ENCODE peak calls at places on chromosomes 5 and 9, in eight cellular contexts. B is GM03348; V is stimulated activated CD8-positive, alpha-beta memory T cell treated with anti-CD3 and anti-CD28 coated beads, Interleukin-15, amount 100 ng/mL, for 24 hours; T is K562; M is NCI-H1694 treated with DMSO at 0.1 percent for 48 hours; Y is kidney glomerular epithelial cell; Z is T-helper 9 cell; D is frontal cortex. N is an unnamed sample.

GRCh38 chr5:67163231-67163756 is 33.3 kb downstream of the CD180 start:
- DNase-seq in B (no peak), V (no peak), T (no peak), M (no peak), Y (no peak), Z (no peak), D (no peak), N (no peak)

GRCh38 chr5:72106922-72107873 is at the start of gene MAP1B:
- DNase-seq in B (peak), V (no peak), T (peak), M (peak), Y (peak), Z (no peak), D (peak), N (peak)

GRCh38 chr5:99438619-99439018 is 509.8 kb upstream of the CHD1 start:
- DNase-seq in B (no peak), V (no peak), T (no peak), M (no peak), Y (no peak), Z (no peak), D (no peak), N (no peak)

GRCh38 chr5:35857004-35857345 is 284 bp downstream of the IL7R start:
- DNase-seq in B (no peak), V (no peak), T (no peak), M (no peak), Y (peak), Z (no peak), D (no peak), N (no peak)

GRCh38 chr5:55159763-55160492 is at the start of gene GPX8:
- DNase-seq in B (peak), V (no peak), T (peak), M (peak), Y (peak), Z (no peak), D (no peak), N (peak)

GRCh38 chr5:84881737-84882136 is 497.1 kb upstream of the EDIL3 start:
- DNase-seq in B (no peak), V (no peak), T (no peak), M (no peak), Y (no peak), Z (no peak), D (no peak), N (no peak)

GRCh38 chr9:112086627-112087026 is 88.5 kb downstream of the SUSD1 start:
- DNase-seq in B (peak), V (no peak), T (no peak), M (peak), Y (no peak), Z (no peak), D (peak), N (peak)

GRCh38 chr5:97131139-97131710 is 11.2 kb downstream of the LIX1 start:
- DNase-seq in B (peak), V (no peak), T (no peak), M (no peak), Y (no peak), Z (no peak), D (no peak), N (no peak)

GRCh38 chr5:435156-435790 is 7.7 kb upstream of the EXOC3 start:
- DNase-seq in B (no peak), V (no peak), T (no peak), M (no peak), Y (no peak), Z (no peak), D (no peak), N (no peak)

GRCh38 chr9:119803679-119804078 is 434.4 kb upstream of the BRINP1 start:
- DNase-seq in B (no peak), V (no peak), T (no peak), M (no peak), Y (no peak), Z (no peak), D (no peak), N (no peak)

GRCh38 chr9:135088348-135088978 is 995 bp downstream of the OLFM1 start:
- DNase-seq in B (no peak), V (no peak), T (no peak), M (no peak), Y (no peak), Z (no peak), D (no peak), N (peak)

GRCh38 chr9:38362912-38363588 is 29.5 kb upstream of the ALDH1B1 start:
- DNase-seq in B (peak), V (no peak), T (peak), M (peak), Y (peak), Z (no peak), D (peak), N (peak)

GRCh38 chr9:136533775-136534157 is 12.1 kb downstream of the NOTCH1 start:
- DNase-seq in B (no peak), V (no peak), T (no peak), M (no peak), Y (no peak), Z (peak), D (no peak), N (no peak)

GRCh38 chr5:53604309-53604708 is 43.9 kb downstream of the NDUFS4 start:
- DNase-seq in B (no peak), V (no peak), T (no peak), M (no peak), Y (no peak), Z (no peak), D (no peak), N (no peak)

GRCh38 chr5:93186031-93186682 is 394.9 kb downstream of the NR2F1-AS1 start:
- DNase-seq in B (peak), V (no peak), T (no peak), M (no peak), Y (peak), Z (no peak), D (no peak), N (no peak)

GRCh38 chr9:96565684-96566360 is 53.8 kb downstream of the CDC14B start:
- DNase-seq in B (peak), V (no peak), T (no peak), M (no peak), Y (no peak), Z (no peak), D (no peak), N (peak)

GRCh38 chr5:137604348-137605095 is 105.4 kb upstream of the SPOCK1 start:
- DNase-seq in B (no peak), V (no peak), T (no peak), M (no peak), Y (peak), Z (no peak), D (no peak), N (peak)

GRCh38 chr5:172509405-172509781 is 55.1 kb upstream of the SH3PXD2B start:
- DNase-seq in B (no peak), V (no peak), T (no peak), M (no peak), Y (no peak), Z (no peak), D (no peak), N (peak)

GRCh38 chr5:117357886-117358285 is 783.3 kb upstream of the SEMA6A start:
- DNase-seq in B (no peak), V (no peak), T (no peak), M (no peak), Y (no peak), Z (no peak), D (no peak), N (no peak)

GRCh38 chr9:123216387-123216786 is 52.0 kb downstream of the STRBP start:
- DNase-seq in B (no peak), V (no peak), T (no peak), M (no peak), Y (no peak), Z (no peak), D (no peak), N (no peak)